ENCODE peak calls at places on chromosomes 11 and 22, in nine cellular contexts. R, U, S, L, F, K, C, E and Z are unnamed samples.

GRCh38 chr22:35690001-35690400 is 27.7 kb upstream of the APOL5 start:
- DNase-seq in R (no peak), U (no peak), S (no peak), L (no peak), F (no peak), K (no peak), C (no peak), E (no peak), Z (no peak)

GRCh38 chr11:67656278-67656922 is 5.9 kb upstream of the ACY3 start:
- DNase-seq in R (no peak), U (no peak), S (no peak), L (no peak), F (no peak), K (no peak), C (peak), E (peak), Z (no peak)

GRCh38 chr11:78380615-78381029 is 37.0 kb downstream of the GAB2 start:
- DNase-seq in R (no peak), U (no peak), S (no peak), L (no peak), F (no peak), K (no peak), C (no peak), E (no peak), Z (no peak)

GRCh38 chr22:23119492-23120414 is 22.0 kb downstream of the RSPH14 start:
- DNase-seq in R (no peak), U (no peak), S (no peak), L (peak), F (no peak), K (no peak), C (peak), E (peak), Z (no peak)

GRCh38 chr11:66996609-66997273 is 21.6 kb downstream of the C11orf86 start:
- DNase-seq in R (no peak), U (no peak), S (no peak), L (no peak), F (no peak), K (no peak), C (no peak), E (no peak), Z (no peak)

GRCh38 chr11:118908931-118909618 is 16.7 kb downstream of the BCL9L start:
- DNase-seq in R (peak), U (peak), S (no peak), L (no peak), F (no peak), K (peak), C (no peak), E (peak), Z (peak)

GRCh38 chr11:20293531-20293930 is 70.0 kb upstream of the HTATIP2 start:
- DNase-seq in R (no peak), U (no peak), S (no peak), L (no peak), F (no peak), K (no peak), C (no peak), E (no peak), Z (no peak)

GRCh38 chr11:59197990-59198389 is 14.7 kb downstream of the MPEG1 start:
- DNase-seq in R (peak), U (no peak), S (no peak), L (no peak), F (no peak), K (peak), C (no peak), E (peak), Z (peak)

GRCh38 chr11:34443136-34443535 is 4.4 kb downstream of the CAT start:
- DNase-seq in R (no peak), U (no peak), S (no peak), L (no peak), F (no peak), K (no peak), C (no peak), E (no peak), Z (no peak)

GRCh38 chr11:64113462-64113780 is 52.5 kb downstream of the MACROD1 start:
- DNase-seq in R (no peak), U (no peak), S (no peak), L (no peak), F (no peak), K (no peak), C (no peak), E (no peak), Z (no peak)

GRCh38 chr22:20129747-20130014 is 1.9 kb upstream of the ZDHHC8 start:
- DNase-seq in R (no peak), U (no peak), S (no peak), L (no peak), F (no peak), K (no peak), C (no peak), E (no peak), Z (no peak)

GRCh38 chr11:92735039-92735438 is 234.4 kb upstream of the MTNR1B start:
- DNase-seq in R (no peak), U (peak), S (no peak), L (no peak), F (no peak), K (no peak), C (no peak), E (no peak), Z (no peak)

GRCh38 chr11:88414981-88415391 is 77.5 kb upstream of the CTSC start:
- DNase-seq in R (no peak), U (no peak), S (no peak), L (no peak), F (no peak), K (no peak), C (no peak), E (peak), Z (no peak)

GRCh38 chr11:64428685-64429084 is 69.7 kb downstream of the RPS6KA4 start:
- DNase-seq in R (no peak), U (peak), S (no peak), L (no peak), F (no peak), K (no peak), C (no peak), E (no peak), Z (no peak)

GRCh38 chr11:85182437-85183109 is 444.6 kb downstream of the DLG2 start:
- DNase-seq in R (no peak), U (peak), S (peak), L (no peak), F (peak), K (no peak), C (no peak), E (no peak), Z (no peak)

GRCh38 chr11:111836766-111837165 is 34.6 kb downstream of the ALG9 start:
- DNase-seq in R (no peak), U (no peak), S (no peak), L (no peak), F (no peak), K (no peak), C (no peak), E (no peak), Z (no peak)

GRCh38 chr11:69721745-69722144 is 17.9 kb upstream of the FGF19 start:
- DNase-seq in R (no peak), U (peak), S (no peak), L (no peak), F (no peak), K (no peak), C (no peak), E (no peak), Z (no peak)

GRCh38 chr11:122140535-122140934 is 24.5 kb upstream of the BLID start:
- DNase-seq in R (no peak), U (no peak), S (no peak), L (no peak), F (no peak), K (no peak), C (no peak), E (peak), Z (no peak)

GRCh38 chr11:74085542-74085892 is 76.6 kb upstream of the UCP3 start:
- DNase-seq in R (no peak), U (no peak), S (no peak), L (no peak), F (no peak), K (peak), C (no peak), E (no peak), Z (no peak)

GRCh38 chr11:8017894-8018741 is 31.0 kb downstream of the EIF3F start:
- DNase-seq in R (no peak), U (peak), S (no peak), L (no peak), F (no peak), K (peak), C (peak), E (no peak), Z (no peak)

GRCh38 chr11:119339581-119340334 is 925 bp downstream of the C1QTNF5 start:
- DNase-seq in R (peak), U (peak), S (no peak), L (no peak), F (peak), K (no peak), C (no peak), E (peak), Z (peak)

GRCh38 chr11:61062181-61062955 is 39.9 kb upstream of the CD5 start:
- DNase-seq in R (no peak), U (no peak), S (no peak), L (no peak), F (no peak), K (no peak), C (peak), E (no peak), Z (no peak)

GRCh38 chr11:35307221-35307621 is 112.1 kb downstream of the SLC1A2 start:
- DNase-seq in R (no peak), U (no peak), S (no peak), L (no peak), F (no peak), K (no peak), C (no peak), E (no peak), Z (no peak)